ENCODE peak calls at places on chromosomes 7 and 10, in four cellular contexts. D is GM23248, Z is astrocyte, N is adipocyte. X is an unnamed sample. For H3K4me1, the result is how much of the 10 kb centered on the place peaks cover.

GRCh38 chr7:41005381-41005901 is 697.4 kb downstream of the INHBA start:
- DNase-seq in D (peak), Z (peak), N (peak), X (peak)

GRCh38 chr10:93062499-93063216 is 2.1 kb downstream of the CYP26C1 start:
- DNase-seq in D (peak), Z (peak), N (peak), X (no peak)

GRCh38 chr10:58990693-58991092 is 185.8 kb upstream of the PHYHIPL start:
- DNase-seq in D (no peak), Z (no peak), N (no peak), X (no peak)

GRCh38 chr7:96219382-96220130 is 102.3 kb downstream of the SLC25A13 start:
- DNase-seq in D (peak), Z (peak), N (peak), X (peak)

GRCh38 chr7:114820993-114821945 is 100.6 kb upstream of the MDFIC start:
- DNase-seq in D (peak), Z (peak), N (peak), X (no peak)

GRCh38 chr7:92253251-92253650 is 7.5 kb downstream of the ANKIB1 start:
- DNase-seq in D (no peak), Z (no peak), N (no peak), X (no peak)

GRCh38 chr10:104642311-104643022 is 1.4 kb downstream of the SORCS3 start:
- DNase-seq in D (peak), Z (peak), N (no peak), X (no peak)

GRCh38 chr7:65731562-65732035 is 141.3 kb upstream of the VKORC1L1 start:
- DNase-seq in D (peak), Z (peak), N (no peak), X (no peak)

GRCh38 chr7:46178685-46179084 is 257.6 kb upstream of the IGFBP3 start:
- DNase-seq in D (peak), Z (peak), N (peak), X (peak)

GRCh38 chr10:101780187-101780817 is 2.9 kb downstream of the NPM3 start:
- DNase-seq in D (no peak), Z (no peak), N (no peak), X (no peak)

GRCh38 chr7:135723411-135723810 is 4.6 kb downstream of the SLC13A4 start:
- DNase-seq in D (no peak), Z (no peak), N (no peak), X (no peak)

GRCh38 chr7:1441615-1442354 is 17.5 kb downstream of the MICALL2 start:
- DNase-seq in D (no peak), Z (no peak), N (no peak), X (no peak)

GRCh38 chr7:81682873-81683272 is 87.0 kb downstream of the HGF start:
- DNase-seq in D (no peak), Z (no peak), N (no peak), X (no peak)

GRCh38 chr7:37312608-37313007 is 136.1 kb downstream of the ELMO1 start:
- DNase-seq in D (no peak), Z (no peak), N (no peak), X (no peak)
- H3K4me1 ChIP-seq in D (under half), Z (under half), N (under half), X (under half)

DNA sequence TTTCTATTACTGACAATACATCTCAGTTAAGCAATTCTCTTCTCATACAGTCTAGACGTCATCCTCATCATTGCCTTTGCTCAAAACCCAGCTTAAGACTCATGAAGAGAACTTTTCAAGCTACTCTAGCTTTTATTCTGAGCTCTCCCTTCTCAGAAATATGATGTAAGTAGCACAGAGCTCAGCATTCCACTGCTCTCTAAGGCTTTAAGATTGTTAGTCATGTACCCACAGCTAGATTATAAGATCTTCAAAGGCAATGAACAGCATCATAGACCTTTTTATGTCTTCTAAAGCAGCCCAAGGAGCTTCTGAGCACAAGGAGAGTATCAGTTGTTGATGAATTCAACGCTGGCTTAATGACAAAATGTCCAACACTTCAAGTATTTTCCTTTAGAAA is 119.3 kb downstream of the NRP1 start:
- DNase-seq in D (peak), Z (peak), N (peak), X (peak)
- H3K4me1 ChIP-seq in D (half or more), Z (under half), N (half or more), X (half or more)

GRCh38 chr10:117463545-117463920 is 79.0 kb upstream of the EMX2 start:
- DNase-seq in D (peak), Z (no peak), N (no peak), X (no peak)
- H3K4me1 ChIP-seq in D (under half), Z (under half), N (under half), X (under half)

GRCh38 chr7:143237363-143237762 is 15.5 kb downstream of the TAS2R40 start:
- DNase-seq in D (no peak), Z (no peak), N (no peak), X (no peak)

GRCh38 chr7:143238289-143238995 is 16.6 kb downstream of the TAS2R40 start:
- DNase-seq in D (no peak), Z (no peak), N (no peak), X (no peak)

GRCh38 chr7:143240323-143241168 is 18.7 kb downstream of the TAS2R40 start:
- DNase-seq in D (peak), Z (peak), N (peak), X (peak)

GRCh38 chr7:143243011-143243410 is 20.2 kb upstream of the GSTK1 start:
- DNase-seq in D (no peak), Z (no peak), N (no peak), X (no peak)

GRCh38 chr7:143239822-143240221 is 18.0 kb downstream of the TAS2R40 start:
- DNase-seq in D (peak), Z (no peak), N (peak), X (peak)
- H3K4me1 ChIP-seq in D (under half), Z (under half), N (under half), X (under half)

X was measured in PC-3.